ENCODE peak calls at places on chromosome 7, in four cellular contexts. H is WTC11, W is GM23338, G is GM12878. N is an unnamed sample.

GRCh38 chr7:157125376-157126223 is 13.1 kb upstream of the UBE3C start:
- DNase-seq in H (no peak), W (no peak), G (no peak), N (no peak)

GRCh38 chr7:148492157-148492860 is 98.3 kb upstream of the C7orf33 start:
- DNase-seq in H (no peak), W (no peak), G (no peak), N (no peak)

GRCh38 chr7:150983893-150984368 is 5.8 kb upstream of the KCNH2 start:
- DNase-seq in H (peak; percentile 67), W (peak; percentile 87), G (no peak), N (no peak)

GRCh38 chr7:129831424-129832058 is 121.2 kb downstream of the UBE2H start:
- DNase-seq in H (no peak), W (peak; percentile 67), G (no peak), N (no peak)

GRCh38 chr7:47461161-47461560 is 120.8 kb downstream of the TNS3 start:
- DNase-seq in H (no peak), W (no peak), G (no peak), N (no peak)

GRCh38 chr7:158013085-158013668 is 574.4 kb downstream of the PTPRN2 start:
- DNase-seq in H (no peak), W (no peak), G (no peak), N (no peak)

GRCh38 chr7:72015106-72015505 is 397.0 kb downstream of the CALN1 start:
- DNase-seq in H (no peak), W (no peak), G (no peak), N (no peak)

GRCh38 chr7:158311791-158312190 is 275.8 kb downstream of the PTPRN2 start:
- DNase-seq in H (no peak), W (no peak), G (no peak), N (peak; percentile 31)

GRCh38 chr7:22990588-22990949 is 23.4 kb downstream of the HYCC1 start:
- DNase-seq in H (no peak), W (no peak), G (no peak), N (no peak)

GRCh38 chr7:51160990-51161615 is 155.5 kb downstream of the COBL start:
- DNase-seq in H (peak; percentile 78), W (peak; percentile 82), G (no peak), N (peak; percentile 80)

GRCh38 chr7:105336009-105336408 is 52.7 kb downstream of the SRPK2 start:
- DNase-seq in H (no peak), W (no peak), G (no peak), N (no peak)

GRCh38 chr7:132643302-132643701 is 67.0 kb upstream of the PLXNA4 start:
- DNase-seq in H (peak; percentile 21), W (peak; percentile 80), G (no peak), N (no peak)

GRCh38 chr7:70647801-70648491 is 484.0 kb upstream of the GALNT17 start:
- DNase-seq in H (no peak), W (no peak), G (peak; percentile 46), N (no peak)

GRCh38 chr7:151210087-151210854 is at the start of gene H2BK1:
- DNase-seq in H (peak; percentile 53), W (peak; percentile 63), G (no peak), N (no peak)

GRCh38 chr7:24290004-24290641 is 6.1 kb downstream of the NPY start:
- DNase-seq in H (peak; percentile 36), W (peak; percentile 80), G (peak; percentile 70), N (peak; percentile 53)

GRCh38 chr7:113452245-113452644 is 333.9 kb upstream of the SMIM30 start:
- DNase-seq in H (no peak), W (no peak), G (no peak), N (no peak)

GRCh38 chr7:749121-749520 is 22.0 kb upstream of the PRKAR1B start:
- DNase-seq in H (no peak), W (no peak), G (no peak), N (no peak)

GRCh38 chr7:33186187-33186586 is 56.8 kb downstream of the BBS9 start:
- DNase-seq in H (no peak), W (peak; percentile 40), G (no peak), N (no peak)

GRCh38 chr7:16660702-16661464 is 14.9 kb downstream of the BZW2 start:
- DNase-seq in H (no peak), W (no peak), G (no peak), N (no peak)
- TF ChIP-seq CREB1 in H (no peak), W (no peak), G (no peak), N (no peak)

DNA sequence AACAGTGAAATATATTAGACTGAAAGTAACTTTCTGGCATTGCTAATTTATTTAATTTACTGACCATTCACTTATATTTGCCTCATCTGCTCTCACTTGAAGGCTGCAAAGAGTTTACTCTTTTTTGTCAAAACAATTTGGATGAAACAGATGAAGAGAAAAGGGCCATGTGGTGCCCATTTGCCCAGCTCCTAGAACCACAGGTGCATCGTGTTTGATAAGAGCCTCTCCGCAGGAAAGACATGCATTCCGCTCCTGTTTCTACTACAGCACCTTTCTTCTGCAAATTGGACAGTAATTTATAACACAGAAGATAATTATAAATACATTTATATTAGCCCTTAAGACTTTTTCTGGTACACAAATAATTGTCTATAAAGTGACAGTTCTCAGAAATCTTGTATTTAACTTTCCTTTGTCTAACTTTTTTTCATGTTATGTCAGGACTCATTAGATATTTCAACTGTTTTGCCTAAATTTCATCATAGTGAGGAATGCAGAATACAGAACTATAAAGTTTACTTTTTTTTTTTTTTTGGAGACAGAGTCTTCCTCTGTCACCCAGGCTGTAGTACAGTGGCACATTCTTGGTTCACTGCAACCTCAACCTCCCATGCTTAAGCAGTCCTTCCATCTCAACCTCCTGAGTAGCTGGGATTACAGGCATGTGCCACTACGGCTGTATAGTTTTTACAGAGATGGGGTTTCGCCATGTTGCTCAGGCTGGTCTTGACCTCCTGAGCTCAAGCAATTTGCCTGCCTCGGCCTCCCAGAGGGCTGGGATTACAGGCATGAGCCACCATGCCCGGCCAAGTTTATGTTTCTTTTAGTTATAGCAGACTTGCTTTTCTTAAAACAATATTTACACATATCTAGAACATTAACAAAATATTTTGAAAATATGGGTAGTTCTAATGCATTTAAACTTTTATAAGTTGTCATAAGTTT is 869 bp downstream of the LAMB4 start:
- DNase-seq in H (no peak), W (no peak), G (no peak), N (no peak)
- TF ChIP-seq CREB1 in H (no peak), W (no peak), G (no peak), N (no peak)

GRCh38 chr7:99173787-99174186 is 29.9 kb upstream of the SMURF1 start:
- DNase-seq in H (no peak), W (no peak), G (no peak), N (no peak)
- TF ChIP-seq CREB1 in H (no peak), W (no peak), G (no peak), N (no peak)

GRCh38 chr7:138838166-138838565 is 40.2 kb upstream of the ATP6V0A4 start:
- DNase-seq in H (peak; percentile 25), W (peak; percentile 51), G (no peak), N (no peak)
- TF ChIP-seq CREB1 in H (no peak), W (no peak), G (no peak), N (no peak)

N was measured in H1.